ENCODE peak calls at places on chromosome 19, in six cellular contexts. D is esophagus muscularis mucosa; A is spleen; O is CD8-positive, alpha-beta memory T cell; T is A549; F is right cardiac atrium. J is an unnamed sample.

GRCh38 chr19:36771275-36772231 is 1.1 kb downstream of the ZNF850 start:
- DNase-seq in D (peak; percentile 91), A (peak; percentile 76), O (no peak), T (no peak), F (peak; percentile 87), J (peak; percentile 61)

GRCh38 chr19:54415901-54416621 is 797 bp downstream of the TTYH1 start:
- DNase-seq in D (no peak), A (no peak), O (no peak), T (no peak), F (no peak), J (no peak)

GRCh38 chr19:18441804-18442788 is 4.2 kb upstream of the ISYNA1 start:
- DNase-seq in D (no peak), A (no peak), O (peak; percentile 70), T (no peak), F (no peak), J (no peak)

GRCh38 chr19:55340144-55340783 is 588 bp downstream of the KMT5C start:
- DNase-seq in D (no peak), A (peak; percentile 83), O (no peak), T (no peak), F (peak; percentile 65), J (no peak)

GRCh38 chr19:5996598-5997320 is 18.8 kb upstream of the RANBP3 start:
- DNase-seq in D (no peak), A (no peak), O (no peak), T (no peak), F (no peak), J (no peak)

GRCh38 chr19:3152431-3152780 is 16.6 kb downstream of the GNA15 start:
- DNase-seq in D (no peak), A (peak; percentile 21), O (no peak), T (no peak), F (no peak), J (no peak)

GRCh38 chr19:30870861-30871260 is 478.4 kb downstream of the TSHZ3 start:
- DNase-seq in D (no peak), A (no peak), O (no peak), T (no peak), F (peak; percentile 55), J (no peak)

GRCh38 chr19:15456871-15457700 is 7.3 kb downstream of the RASAL3 start:
- DNase-seq in D (no peak), A (no peak), O (no peak), T (no peak), F (no peak), J (peak; percentile 57)

GRCh38 chr19:46715620-46716012 is 1.3 kb downstream of the PRKD2 start:
- DNase-seq in D (no peak), A (peak; percentile 77), O (no peak), T (no peak), F (peak; percentile 51), J (no peak)

GRCh38 chr19:39224910-39225309 is 19.9 kb downstream of the IFNL3 start:
- DNase-seq in D (no peak), A (no peak), O (no peak), T (no peak), F (no peak), J (no peak)

GRCh38 chr19:10780368-10780767 is 55.6 kb downstream of the TMED1 start:
- DNase-seq in D (no peak), A (no peak), O (no peak), T (no peak), F (peak; percentile 80), J (no peak)

GRCh38 chr19:1090731-1091543 is 4.2 kb downstream of the POLR2E start:
- DNase-seq in D (no peak), A (no peak), O (no peak), T (no peak), F (no peak), J (no peak)

GRCh38 chr19:29378543-29379105 is 147.2 kb upstream of the VSTM2B start:
- DNase-seq in D (peak; percentile 89), A (no peak), O (no peak), T (no peak), F (no peak), J (no peak)

GRCh38 chr19:10191347-10191746 is 3.4 kb downstream of the DNMT1 start:
- DNase-seq in D (no peak), A (no peak), O (no peak), T (no peak), F (peak; percentile 45), J (no peak)

GRCh38 chr19:19530423-19530804 is 1.7 kb downstream of the YJEFN3 start:
- DNase-seq in D (no peak), A (no peak), O (no peak), T (no peak), F (no peak), J (no peak)

GRCh38 chr19:15265849-15266248 is 33.6 kb upstream of the EPHX3 start:
- DNase-seq in D (peak; percentile 96), A (peak; percentile 83), O (no peak), T (no peak), F (peak; percentile 97), J (no peak)

GRCh38 chr19:1027020-1027952 is 878 bp downstream of the CNN2 start:
- DNase-seq in D (no peak), A (peak; percentile 88), O (peak; percentile 33), T (no peak), F (peak; percentile 63), J (no peak)

GRCh38 chr19:23259961-23260360 is 9.8 kb upstream of the ZNF724 start:
- DNase-seq in D (no peak), A (no peak), O (no peak), T (no peak), F (no peak), J (no peak)

GRCh38 chr19:41323023-41323422 is 13.1 kb downstream of the CCDC97 start:
- DNase-seq in D (no peak), A (no peak), O (no peak), T (no peak), F (peak; percentile 73), J (no peak)

GRCh38 chr19:6064703-6065073 is 45.6 kb downstream of the RFX2 start:
- DNase-seq in D (no peak), A (no peak), O (no peak), T (no peak), F (no peak), J (no peak)

GRCh38 chr19:6087074-6087506 is 23.2 kb downstream of the RFX2 start:
- DNase-seq in D (no peak), A (no peak), O (no peak), T (no peak), F (no peak), J (peak; percentile 73)

GRCh38 chr19:17684256-17684655 is 3.9 kb downstream of the UNC13A start:
- DNase-seq in D (no peak), A (no peak), O (no peak), T (no peak), F (no peak), J (no peak)

GRCh38 chr19:19335408-19336158 is 15.0 kb downstream of the MAU2 start:
- DNase-seq in D (no peak), A (no peak), O (no peak), T (no peak), F (no peak), J (no peak)

GRCh38 chr19:49911381-49912145 is 14.9 kb upstream of the IL4I1 start:
- DNase-seq in D (no peak), A (no peak), O (no peak), T (no peak), F (no peak), J (no peak)

GRCh38 chr19:49910179-49910578 is 13.5 kb upstream of the IL4I1 start:
- DNase-seq in D (no peak), A (no peak), O (no peak), T (no peak), F (no peak), J (no peak)

GRCh38 chr19:49906879-49907564 is 10.3 kb upstream of the IL4I1 start:
- DNase-seq in D (no peak), A (no peak), O (no peak), T (no peak), F (no peak), J (no peak)

GRCh38 chr19:49908480-49909420 is 12.1 kb upstream of the IL4I1 start:
- DNase-seq in D (no peak), A (no peak), O (no peak), T (no peak), F (peak; percentile 40), J (no peak)

GRCh38 chr19:49907745-49908446 is 11.2 kb upstream of the IL4I1 start:
- DNase-seq in D (no peak), A (no peak), O (no peak), T (no peak), F (no peak), J (no peak)
- H3K4me1 ChIP-seq in D (peaks cover 16% of the 10 kb centered on the region), A (peaks cover 17% of the 10 kb centered on the region), O (peaks cover 10% of the 10 kb centered on the region), T (no peaks in the 10 kb centered on the region), F (no peaks in the 10 kb centered on the region), J (no peaks in the 10 kb centered on the region)

DNA sequence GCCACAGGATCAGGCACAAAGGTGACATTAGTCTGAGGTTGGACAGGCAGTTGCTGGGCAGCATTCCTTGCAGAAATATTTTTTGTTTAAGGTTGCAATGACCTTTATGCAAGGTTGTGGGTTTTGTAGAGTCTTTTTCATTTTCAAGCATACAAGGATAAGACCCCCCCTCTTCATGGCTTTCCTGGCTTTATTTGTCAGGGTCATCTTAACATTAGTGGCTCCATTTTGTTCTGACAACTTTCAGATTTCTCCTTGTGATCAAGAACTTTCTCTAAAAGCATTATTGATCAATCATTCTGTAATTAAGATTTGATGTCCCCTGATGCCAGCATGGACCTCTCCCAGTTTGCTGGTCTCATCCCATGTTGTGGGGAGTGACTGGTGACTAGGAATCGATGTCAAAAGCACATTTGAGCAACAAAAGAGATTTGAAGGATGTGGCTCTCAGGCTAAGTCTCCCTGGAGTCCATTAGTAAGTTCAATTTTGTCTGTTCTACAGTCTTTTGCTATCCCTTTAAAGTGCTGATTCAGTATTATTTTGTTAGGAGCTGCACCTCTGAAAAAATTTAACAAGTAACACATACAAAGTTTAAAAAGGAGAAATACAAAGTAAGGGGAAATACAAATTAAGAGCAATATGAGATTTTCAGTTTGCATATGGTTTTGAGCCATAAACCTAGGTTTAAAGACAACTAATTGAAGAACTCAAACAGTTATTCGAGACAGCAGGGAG is 5.3 kb downstream of the CARD8 start:
- DNase-seq in D (no peak), A (no peak), O (no peak), T (no peak), F (no peak), J (no peak)
- H3K4me1 ChIP-seq in D (peaks cover 24% of the 10 kb centered on the region), A (peaks cover 62% of the 10 kb centered on the region), O (peaks cover 79% of the 10 kb centered on the region), T (peaks cover 10% of the 10 kb centered on the region), F (no peaks in the 10 kb centered on the region), J (no peaks in the 10 kb centered on the region)

GRCh38 chr19:13574933-13575332 is 68.7 kb upstream of the CACNA1A start:
- DNase-seq in D (no peak), A (no peak), O (no peak), T (peak; percentile 12), F (no peak), J (no peak)
- H3K4me1 ChIP-seq in D (no peaks in the 10 kb centered on the region), A (no peaks in the 10 kb centered on the region), O (no peaks in the 10 kb centered on the region), T (no peaks in the 10 kb centered on the region), F (no peaks in the 10 kb centered on the region), J (no peaks in the 10 kb centered on the region)

GRCh38 chr19:51015691-51016267 is 3.7 kb downstream of the KLK10 start:
- DNase-seq in D (no peak), A (no peak), O (no peak), T (no peak), F (no peak), J (no peak)
- H3K4me1 ChIP-seq in D (peaks cover 28% of the 10 kb centered on the region), A (peaks cover 10% of the 10 kb centered on the region), O (peaks cover 5% of the 10 kb centered on the region), T (peaks cover 23% of the 10 kb centered on the region), F (peaks cover 4% of the 10 kb centered on the region), J (no peaks in the 10 kb centered on the region)

GRCh38 chr19:44855606-44856005 is 9.5 kb downstream of the NECTIN2 start:
- DNase-seq in D (no peak), A (no peak), O (no peak), T (no peak), F (no peak), J (no peak)
- H3K4me1 ChIP-seq in D (peaks cover 38% of the 10 kb centered on the region), A (peaks cover 18% of the 10 kb centered on the region), O (no peaks in the 10 kb centered on the region), T (peaks cover 3% of the 10 kb centered on the region), F (peaks cover 5% of the 10 kb centered on the region), J (no peaks in the 10 kb centered on the region)

J was measured in Peyer's patch.